ENCODE peak calls at places on chromosomes 16 and 17, in six cellular contexts. One of them, this sample, is unnamed.

GRCh38 chr17:8124350-8125195 is 667 bp upstream of the HES7 start:
- DNase-seq in psoas muscle: peak
- DNase-seq in AG04450: no peak
- DNase-seq in CD8-positive, alpha-beta T cell: no peak
- DNase-seq in mammary epithelial cell: no peak
- DNase-seq in ovary: no peak
- DNase-seq in this sample: no peak

GRCh38 chr16:24775455-24775854 is 46.0 kb downstream of the TNRC6A start:
- DNase-seq in psoas muscle: no peak
- DNase-seq in AG04450: no peak
- DNase-seq in CD8-positive, alpha-beta T cell: no peak
- DNase-seq in mammary epithelial cell: no peak
- DNase-seq in ovary: no peak
- DNase-seq in this sample: no peak

GRCh38 chr16:69565611-69566436 is at the start of gene NFAT5:
- DNase-seq in psoas muscle: peak
- DNase-seq in AG04450: peak
- DNase-seq in CD8-positive, alpha-beta T cell: peak
- DNase-seq in mammary epithelial cell: peak
- DNase-seq in ovary: peak
- DNase-seq in this sample: peak

GRCh38 chr16:89049484-89050118 is 44.1 kb upstream of the ACSF3 start:
- DNase-seq in psoas muscle: peak
- DNase-seq in AG04450: no peak
- DNase-seq in CD8-positive, alpha-beta T cell: no peak
- DNase-seq in mammary epithelial cell: no peak
- DNase-seq in ovary: no peak
- DNase-seq in this sample: no peak

GRCh38 chr16:84667600-84668309 is 19.4 kb downstream of the KLHL36 start:
- DNase-seq in psoas muscle: no peak
- DNase-seq in AG04450: no peak
- DNase-seq in CD8-positive, alpha-beta T cell: no peak
- DNase-seq in mammary epithelial cell: no peak
- DNase-seq in ovary: no peak
- DNase-seq in this sample: no peak

GRCh38 chr17:40097931-40098845 is 2.2 kb downstream of the NR1D1 start:
- DNase-seq in psoas muscle: peak
- DNase-seq in AG04450: no peak
- DNase-seq in CD8-positive, alpha-beta T cell: no peak
- DNase-seq in mammary epithelial cell: peak
- DNase-seq in ovary: peak
- DNase-seq in this sample: peak

GRCh38 chr16:89020068-89020924 is 43.3 kb upstream of the CBFA2T3 start:
- DNase-seq in psoas muscle: no peak
- DNase-seq in AG04450: no peak
- DNase-seq in CD8-positive, alpha-beta T cell: no peak
- DNase-seq in mammary epithelial cell: no peak
- DNase-seq in ovary: no peak
- DNase-seq in this sample: no peak

GRCh38 chr17:81125573-81126081 is 39.7 kb upstream of the PVALEF start:
- DNase-seq in psoas muscle: no peak
- DNase-seq in AG04450: no peak
- DNase-seq in CD8-positive, alpha-beta T cell: no peak
- DNase-seq in mammary epithelial cell: no peak
- DNase-seq in ovary: no peak
- DNase-seq in this sample: no peak

GRCh38 chr17:27573971-27574525 is 56.9 kb upstream of the LGALS9 start:
- DNase-seq in psoas muscle: peak
- DNase-seq in AG04450: no peak
- DNase-seq in CD8-positive, alpha-beta T cell: no peak
- DNase-seq in mammary epithelial cell: no peak
- DNase-seq in ovary: no peak
- DNase-seq in this sample: no peak

GRCh38 chr17:73309727-73310555 is 1.9 kb downstream of the CDC42EP4 start:
- DNase-seq in psoas muscle: no peak
- DNase-seq in AG04450: no peak
- DNase-seq in CD8-positive, alpha-beta T cell: no peak
- DNase-seq in mammary epithelial cell: no peak
- DNase-seq in ovary: peak
- DNase-seq in this sample: no peak

GRCh38 chr17:44266402-44267164 is 1.4 kb downstream of the SLC4A1 start:
- DNase-seq in psoas muscle: no peak
- DNase-seq in AG04450: no peak
- DNase-seq in CD8-positive, alpha-beta T cell: no peak
- DNase-seq in mammary epithelial cell: no peak
- DNase-seq in ovary: no peak
- DNase-seq in this sample: no peak

GRCh38 chr17:77143306-77143705 is 2.5 kb downstream of the SEC14L1 start:
- DNase-seq in psoas muscle: no peak
- DNase-seq in AG04450: no peak
- DNase-seq in CD8-positive, alpha-beta T cell: no peak
- DNase-seq in mammary epithelial cell: no peak
- DNase-seq in ovary: no peak
- DNase-seq in this sample: no peak
- H3K4me3 ChIP-seq in psoas muscle: peak
- H3K4me3 ChIP-seq in AG04450: no peak
- H3K4me3 ChIP-seq in CD8-positive, alpha-beta T cell: no peak
- H3K4me3 ChIP-seq in mammary epithelial cell: no peak
- H3K4me3 ChIP-seq in ovary: no peak
- H3K4me3 ChIP-seq in this sample: peak

GRCh38 chr17:37725601-37726146 is 19.2 kb downstream of the HNF1B start:
- DNase-seq in psoas muscle: no peak
- DNase-seq in AG04450: no peak
- DNase-seq in CD8-positive, alpha-beta T cell: no peak
- DNase-seq in mammary epithelial cell: no peak
- DNase-seq in ovary: no peak
- DNase-seq in this sample: no peak
- TF ChIP-seq CTCF in psoas muscle: no peak
- TF ChIP-seq CTCF in AG04450: no peak
- TF ChIP-seq CTCF in CD8-positive, alpha-beta T cell: no peak
- TF ChIP-seq CTCF in mammary epithelial cell: no peak
- TF ChIP-seq CTCF in ovary: no peak
- TF ChIP-seq CTCF in this sample: no peak

GRCh38 chr17:19733953-19734526 is 14.1 kb downstream of the ALDH3A1 start:
- DNase-seq in psoas muscle: no peak
- DNase-seq in AG04450: no peak
- DNase-seq in CD8-positive, alpha-beta T cell: no peak
- DNase-seq in mammary epithelial cell: no peak
- DNase-seq in ovary: no peak
- DNase-seq in this sample: no peak
- H3K27ac ChIP-seq in psoas muscle: no peak
- H3K27ac ChIP-seq in AG04450: no peak
- H3K27ac ChIP-seq in CD8-positive, alpha-beta T cell: no peak
- H3K27ac ChIP-seq in mammary epithelial cell: no peak
- H3K27ac ChIP-seq in ovary: no peak
- H3K27ac ChIP-seq in this sample: no peak

GRCh38 chr16:66426112-66427035 is 721 bp upstream of the BEAN1 start:
- DNase-seq in psoas muscle: no peak
- DNase-seq in AG04450: no peak
- DNase-seq in CD8-positive, alpha-beta T cell: no peak
- DNase-seq in mammary epithelial cell: no peak
- DNase-seq in ovary: no peak
- DNase-seq in this sample: no peak

GRCh38 chr16:66427871-66428681 is 981 bp downstream of the BEAN1 start:
- DNase-seq in psoas muscle: no peak
- DNase-seq in AG04450: no peak
- DNase-seq in CD8-positive, alpha-beta T cell: no peak
- DNase-seq in mammary epithelial cell: no peak
- DNase-seq in ovary: no peak
- DNase-seq in this sample: no peak

GRCh38 chr16:66425651-66426050 is 1.4 kb upstream of the BEAN1 start:
- DNase-seq in psoas muscle: no peak
- DNase-seq in AG04450: no peak
- DNase-seq in CD8-positive, alpha-beta T cell: no peak
- DNase-seq in mammary epithelial cell: no peak
- DNase-seq in ovary: no peak
- DNase-seq in this sample: no peak

GRCh38 chr16:66427451-66427860 is 361 bp downstream of the BEAN1 start:
- DNase-seq in psoas muscle: no peak
- DNase-seq in AG04450: no peak
- DNase-seq in CD8-positive, alpha-beta T cell: no peak
- DNase-seq in mammary epithelial cell: no peak
- DNase-seq in ovary: no peak
- DNase-seq in this sample: no peak

GRCh38 chr16:66427036-66427446 is at the start of gene BEAN1:
- DNase-seq in psoas muscle: no peak
- DNase-seq in AG04450: no peak
- DNase-seq in CD8-positive, alpha-beta T cell: no peak
- DNase-seq in mammary epithelial cell: no peak
- DNase-seq in ovary: peak
- DNase-seq in this sample: peak
- H3K4me3 ChIP-seq in psoas muscle: peak
- H3K4me3 ChIP-seq in AG04450: peak
- H3K4me3 ChIP-seq in CD8-positive, alpha-beta T cell: peak
- H3K4me3 ChIP-seq in mammary epithelial cell: peak
- H3K4me3 ChIP-seq in ovary: peak
- H3K4me3 ChIP-seq in this sample: peak

DNA sequence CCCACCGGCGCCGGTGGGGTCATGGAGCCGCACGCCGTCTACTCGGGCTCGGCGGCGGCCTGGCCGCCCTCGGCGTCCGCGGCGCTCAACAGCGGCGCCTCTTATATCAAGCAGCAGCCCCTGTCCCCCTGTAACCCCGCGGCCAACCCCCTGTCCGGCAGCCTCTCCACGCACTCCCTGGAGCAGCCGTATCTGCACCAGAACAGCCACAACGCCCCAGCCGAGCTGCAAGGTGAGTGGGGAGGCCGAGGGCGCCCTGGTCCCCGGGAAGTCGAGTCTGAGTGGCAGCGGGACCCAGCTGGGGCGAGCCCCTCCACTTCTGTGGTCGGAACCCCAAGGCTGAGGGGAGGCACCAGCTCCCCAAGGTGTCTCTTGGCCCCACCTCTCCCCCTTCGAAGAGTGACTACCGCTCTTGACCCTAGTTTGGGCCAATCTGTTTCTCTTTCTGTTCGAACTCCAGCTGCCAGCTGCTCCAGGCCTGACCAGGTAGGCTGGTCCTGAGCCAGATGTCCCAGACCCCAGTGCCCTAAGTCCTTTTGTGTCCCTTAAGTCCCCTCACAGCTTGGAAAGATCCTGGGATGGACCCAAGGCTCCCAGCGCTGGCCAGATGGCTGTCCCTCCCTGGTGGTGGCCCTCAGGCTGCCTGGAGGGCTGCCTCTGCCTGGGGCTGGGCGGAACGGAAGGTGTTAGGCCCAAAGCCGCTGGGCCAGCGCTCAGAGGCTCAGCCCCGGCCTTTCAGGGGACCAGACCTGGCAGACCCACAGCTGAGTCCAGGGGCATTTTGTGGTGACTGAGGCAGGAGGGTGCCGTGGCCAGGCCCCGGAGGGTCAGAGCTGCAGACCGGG is 1.2 kb downstream of the FOXF1 start:
- DNase-seq in psoas muscle: peak
- DNase-seq in AG04450: no peak
- DNase-seq in CD8-positive, alpha-beta T cell: no peak
- DNase-seq in mammary epithelial cell: no peak
- DNase-seq in ovary: no peak
- DNase-seq in this sample: no peak
- TF ChIP-seq CTCF in psoas muscle: no peak
- TF ChIP-seq CTCF in AG04450: no peak
- TF ChIP-seq CTCF in CD8-positive, alpha-beta T cell: no peak
- TF ChIP-seq CTCF in mammary epithelial cell: no peak
- TF ChIP-seq CTCF in ovary: no peak
- TF ChIP-seq CTCF in this sample: no peak

GRCh38 chr16:22217890-22218730 is 12.0 kb downstream of the EEF2K start:
- DNase-seq in psoas muscle: peak
- DNase-seq in AG04450: no peak
- DNase-seq in CD8-positive, alpha-beta T cell: no peak
- DNase-seq in mammary epithelial cell: no peak
- DNase-seq in ovary: no peak
- DNase-seq in this sample: peak

GRCh38 chr16:22213801-22214200 is 7.7 kb downstream of the EEF2K start:
- DNase-seq in psoas muscle: no peak
- DNase-seq in AG04450: no peak
- DNase-seq in CD8-positive, alpha-beta T cell: no peak
- DNase-seq in mammary epithelial cell: no peak
- DNase-seq in ovary: no peak
- DNase-seq in this sample: no peak

GRCh38 chr16:22214402-22214801 is 8.3 kb downstream of the EEF2K start:
- DNase-seq in psoas muscle: no peak
- DNase-seq in AG04450: no peak
- DNase-seq in CD8-positive, alpha-beta T cell: no peak
- DNase-seq in mammary epithelial cell: no peak
- DNase-seq in ovary: no peak
- DNase-seq in this sample: no peak

GRCh38 chr16:22214893-22215292 is 8.8 kb downstream of the EEF2K start:
- DNase-seq in psoas muscle: no peak
- DNase-seq in AG04450: no peak
- DNase-seq in CD8-positive, alpha-beta T cell: no peak
- DNase-seq in mammary epithelial cell: no peak
- DNase-seq in ovary: no peak
- DNase-seq in this sample: no peak

GRCh38 chr16:22216191-22216831 is 10.2 kb downstream of the EEF2K start:
- DNase-seq in psoas muscle: no peak
- DNase-seq in AG04450: no peak
- DNase-seq in CD8-positive, alpha-beta T cell: no peak
- DNase-seq in mammary epithelial cell: no peak
- DNase-seq in ovary: no peak
- DNase-seq in this sample: no peak
- H3K27ac ChIP-seq in psoas muscle: peak
- H3K27ac ChIP-seq in AG04450: no peak
- H3K27ac ChIP-seq in CD8-positive, alpha-beta T cell: no peak
- H3K27ac ChIP-seq in mammary epithelial cell: no peak
- H3K27ac ChIP-seq in ovary: no peak
- H3K27ac ChIP-seq in this sample: no peak

GRCh38 chr17:38915639-38915995 is 9.8 kb upstream of the LASP1NB start:
- DNase-seq in psoas muscle: no peak
- DNase-seq in AG04450: no peak
- DNase-seq in CD8-positive, alpha-beta T cell: no peak
- DNase-seq in mammary epithelial cell: no peak
- DNase-seq in ovary: peak
- DNase-seq in this sample: no peak
- H3K4me3 ChIP-seq in psoas muscle: no peak
- H3K4me3 ChIP-seq in AG04450: no peak
- H3K4me3 ChIP-seq in CD8-positive, alpha-beta T cell: no peak
- H3K4me3 ChIP-seq in mammary epithelial cell: no peak
- H3K4me3 ChIP-seq in ovary: no peak
- H3K4me3 ChIP-seq in this sample: no peak

DNA sequence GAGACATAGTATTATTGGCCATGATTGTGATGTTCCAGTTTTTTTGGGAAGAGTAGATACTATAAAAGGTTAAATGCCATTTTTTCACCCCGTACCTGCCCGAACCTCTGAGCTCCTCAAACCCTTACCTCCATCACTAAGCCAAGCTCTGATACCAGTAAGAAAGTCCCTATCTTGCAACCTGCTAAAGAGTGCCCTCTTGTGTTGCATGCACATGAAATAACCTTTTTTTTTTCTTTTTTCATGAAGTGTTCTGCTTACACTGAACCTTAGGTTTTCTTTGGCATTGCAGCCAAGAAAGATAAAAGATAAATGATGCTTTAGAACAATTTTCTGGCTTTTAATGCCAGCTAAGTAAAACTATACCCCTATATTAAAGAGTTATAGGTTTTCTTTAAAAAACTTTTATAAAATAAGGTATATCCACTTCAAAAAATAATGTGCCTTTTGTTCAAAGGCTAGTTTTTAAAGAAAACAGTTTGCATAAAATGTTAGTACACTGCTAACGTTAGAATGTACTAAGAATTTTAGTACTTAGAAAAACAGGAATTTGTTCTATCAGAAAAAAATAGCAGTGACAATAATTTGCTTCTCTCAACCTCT is 295.3 kb upstream of the PMFBP1 start:
- DNase-seq in psoas muscle: no peak
- DNase-seq in AG04450: peak
- DNase-seq in CD8-positive, alpha-beta T cell: no peak
- DNase-seq in mammary epithelial cell: peak
- DNase-seq in ovary: no peak
- DNase-seq in this sample: no peak
- TF ChIP-seq CTCF in psoas muscle: no peak
- TF ChIP-seq CTCF in AG04450: peak
- TF ChIP-seq CTCF in CD8-positive, alpha-beta T cell: no peak
- TF ChIP-seq CTCF in mammary epithelial cell: peak
- TF ChIP-seq CTCF in ovary: no peak
- TF ChIP-seq CTCF in this sample: peak